ENCODE peak calls at places on chromosomes 13 and 19, in ten cellular contexts. One of them, this sample, is unnamed.

GRCh38 chr13:76885203-76886004 is 801 bp downstream of the KCTD12 start:
- DNase-seq in tibial nerve: peak
- DNase-seq in sigmoid colon: peak
- DNase-seq in upper lobe of left lung: peak
- DNase-seq in stomach: peak
- DNase-seq in GM12878: no peak
- DNase-seq in A549: peak
- DNase-seq in esophagus muscularis mucosa: no peak
- DNase-seq in SK-N-SH: peak
- DNase-seq in ovary: peak
- DNase-seq in this sample: peak

GRCh38 chr19:32489971-32490370 is 84.4 kb downstream of the DPY19L3 start:
- DNase-seq in sigmoid colon: no peak
- DNase-seq in esophagus muscularis mucosa: peak
- DNase-seq in SK-N-SH: no peak
- DNase-seq in tibial nerve: no peak
- DNase-seq in ovary: no peak
- DNase-seq in A549: no peak
- DNase-seq in GM12878: no peak
- DNase-seq in upper lobe of left lung: no peak
- DNase-seq in stomach: no peak
- DNase-seq in this sample: no peak

GRCh38 chr19:38304352-38304865 is 358 bp downstream of the C19orf33 start:
- DNase-seq in upper lobe of left lung: no peak
- DNase-seq in sigmoid colon: no peak
- DNase-seq in A549: no peak
- DNase-seq in GM12878: no peak
- DNase-seq in ovary: no peak
- DNase-seq in SK-N-SH: no peak
- DNase-seq in tibial nerve: no peak
- DNase-seq in stomach: no peak
- DNase-seq in esophagus muscularis mucosa: no peak
- DNase-seq in this sample: no peak

GRCh38 chr19:51690359-51691121 is 2.6 kb upstream of the SPACA6 start:
- DNase-seq in A549: peak
- DNase-seq in sigmoid colon: peak
- DNase-seq in SK-N-SH: peak
- DNase-seq in tibial nerve: no peak
- DNase-seq in GM12878: no peak
- DNase-seq in upper lobe of left lung: peak
- DNase-seq in stomach: peak
- DNase-seq in ovary: peak
- DNase-seq in esophagus muscularis mucosa: peak
- DNase-seq in this sample: peak

GRCh38 chr13:93789058-93789457 is 562.5 kb downstream of the GPC6 start:
- DNase-seq in ovary: no peak
- DNase-seq in tibial nerve: no peak
- DNase-seq in GM12878: no peak
- DNase-seq in A549: no peak
- DNase-seq in SK-N-SH: no peak
- DNase-seq in sigmoid colon: no peak
- DNase-seq in stomach: no peak
- DNase-seq in esophagus muscularis mucosa: no peak
- DNase-seq in upper lobe of left lung: no peak
- DNase-seq in this sample: no peak

GRCh38 chr13:49681837-49682236 is 9.4 kb downstream of the EBPL start:
- DNase-seq in esophagus muscularis mucosa: no peak
- DNase-seq in upper lobe of left lung: no peak
- DNase-seq in tibial nerve: no peak
- DNase-seq in stomach: no peak
- DNase-seq in A549: no peak
- DNase-seq in sigmoid colon: no peak
- DNase-seq in GM12878: no peak
- DNase-seq in SK-N-SH: no peak
- DNase-seq in ovary: no peak
- DNase-seq in this sample: no peak

GRCh38 chr19:38006361-38007045 is 99.5 kb downstream of the SIPA1L3 start:
- DNase-seq in A549: no peak
- DNase-seq in upper lobe of left lung: no peak
- DNase-seq in sigmoid colon: no peak
- DNase-seq in esophagus muscularis mucosa: no peak
- DNase-seq in tibial nerve: no peak
- DNase-seq in GM12878: peak
- DNase-seq in SK-N-SH: no peak
- DNase-seq in ovary: no peak
- DNase-seq in stomach: no peak
- DNase-seq in this sample: no peak

GRCh38 chr13:83453300-83453699 is 429.0 kb downstream of the SLITRK1 start:
- DNase-seq in sigmoid colon: no peak
- DNase-seq in upper lobe of left lung: no peak
- DNase-seq in tibial nerve: no peak
- DNase-seq in SK-N-SH: no peak
- DNase-seq in GM12878: no peak
- DNase-seq in esophagus muscularis mucosa: no peak
- DNase-seq in A549: no peak
- DNase-seq in stomach: no peak
- DNase-seq in ovary: no peak
- DNase-seq in this sample: no peak

GRCh38 chr13:113418722-113419049 is 34.6 kb downstream of the ADPRHL1 start:
- DNase-seq in A549: no peak
- DNase-seq in upper lobe of left lung: no peak
- DNase-seq in sigmoid colon: no peak
- DNase-seq in GM12878: no peak
- DNase-seq in esophagus muscularis mucosa: no peak
- DNase-seq in SK-N-SH: no peak
- DNase-seq in tibial nerve: no peak
- DNase-seq in ovary: no peak
- DNase-seq in stomach: no peak
- DNase-seq in this sample: no peak

GRCh38 chr13:43377955-43378354 is 354.6 kb downstream of the DNAJC15 start:
- DNase-seq in A549: no peak
- DNase-seq in SK-N-SH: no peak
- DNase-seq in upper lobe of left lung: no peak
- DNase-seq in stomach: peak
- DNase-seq in GM12878: no peak
- DNase-seq in sigmoid colon: no peak
- DNase-seq in tibial nerve: no peak
- DNase-seq in ovary: no peak
- DNase-seq in esophagus muscularis mucosa: no peak
- DNase-seq in this sample: no peak

GRCh38 chr19:34365463-34366401 is 736 bp downstream of the GPI start:
- DNase-seq in upper lobe of left lung: peak
- DNase-seq in tibial nerve: no peak
- DNase-seq in ovary: peak
- DNase-seq in sigmoid colon: peak
- DNase-seq in stomach: peak
- DNase-seq in esophagus muscularis mucosa: no peak
- DNase-seq in GM12878: no peak
- DNase-seq in A549: peak
- DNase-seq in SK-N-SH: peak
- DNase-seq in this sample: peak

GRCh38 chr13:31322702-31323101 is 122.9 kb downstream of the B3GLCT start:
- DNase-seq in upper lobe of left lung: no peak
- DNase-seq in tibial nerve: no peak
- DNase-seq in GM12878: no peak
- DNase-seq in A549: no peak
- DNase-seq in sigmoid colon: no peak
- DNase-seq in SK-N-SH: no peak
- DNase-seq in ovary: no peak
- DNase-seq in esophagus muscularis mucosa: no peak
- DNase-seq in stomach: no peak
- DNase-seq in this sample: no peak

GRCh38 chr13:47903836-47904235 is 97.2 kb downstream of the SUCLA2 start:
- DNase-seq in GM12878: no peak
- DNase-seq in stomach: no peak
- DNase-seq in upper lobe of left lung: no peak
- DNase-seq in ovary: no peak
- DNase-seq in A549: no peak
- DNase-seq in sigmoid colon: no peak
- DNase-seq in SK-N-SH: no peak
- DNase-seq in esophagus muscularis mucosa: no peak
- DNase-seq in tibial nerve: no peak
- DNase-seq in this sample: no peak

GRCh38 chr19:17641846-17642245 is 46.3 kb downstream of the UNC13A start:
- DNase-seq in stomach: no peak
- DNase-seq in tibial nerve: no peak
- DNase-seq in SK-N-SH: no peak
- DNase-seq in upper lobe of left lung: no peak
- DNase-seq in A549: no peak
- DNase-seq in ovary: no peak
- DNase-seq in GM12878: no peak
- DNase-seq in sigmoid colon: no peak
- DNase-seq in esophagus muscularis mucosa: no peak
- DNase-seq in this sample: no peak

GRCh38 chr13:48564046-48564445 is 31.2 kb upstream of the RCBTB2 start:
- DNase-seq in ovary: no peak
- DNase-seq in esophagus muscularis mucosa: no peak
- DNase-seq in sigmoid colon: no peak
- DNase-seq in SK-N-SH: peak
- DNase-seq in A549: no peak
- DNase-seq in tibial nerve: no peak
- DNase-seq in upper lobe of left lung: no peak
- DNase-seq in stomach: no peak
- DNase-seq in GM12878: no peak
- DNase-seq in this sample: no peak

GRCh38 chr13:114164027-114164426 is 15.0 kb upstream of the CFAP97D2 start:
- DNase-seq in SK-N-SH: no peak
- DNase-seq in esophagus muscularis mucosa: no peak
- DNase-seq in upper lobe of left lung: no peak
- DNase-seq in GM12878: no peak
- DNase-seq in ovary: no peak
- DNase-seq in A549: no peak
- DNase-seq in stomach: no peak
- DNase-seq in tibial nerve: no peak
- DNase-seq in sigmoid colon: no peak
- DNase-seq in this sample: no peak

GRCh38 chr13:23980160-23980551 is 82.9 kb upstream of the C1QTNF9B start:
- DNase-seq in esophagus muscularis mucosa: peak
- DNase-seq in tibial nerve: peak
- DNase-seq in sigmoid colon: peak
- DNase-seq in GM12878: no peak
- DNase-seq in upper lobe of left lung: peak
- DNase-seq in A549: peak
- DNase-seq in stomach: peak
- DNase-seq in ovary: peak
- DNase-seq in SK-N-SH: peak
- DNase-seq in this sample: peak

GRCh38 chr13:46580362-46580839 is 27.4 kb downstream of the LRCH1 start:
- DNase-seq in A549: no peak
- DNase-seq in esophagus muscularis mucosa: no peak
- DNase-seq in SK-N-SH: no peak
- DNase-seq in sigmoid colon: no peak
- DNase-seq in ovary: no peak
- DNase-seq in GM12878: peak
- DNase-seq in stomach: no peak
- DNase-seq in upper lobe of left lung: no peak
- DNase-seq in tibial nerve: no peak
- DNase-seq in this sample: no peak
- TF ChIP-seq EP300 in A549: no peak
- TF ChIP-seq EP300 in esophagus muscularis mucosa: no peak
- TF ChIP-seq EP300 in SK-N-SH: no peak
- TF ChIP-seq EP300 in sigmoid colon: no peak
- TF ChIP-seq EP300 in ovary: no peak
- TF ChIP-seq EP300 in GM12878: peak
- TF ChIP-seq EP300 in stomach: no peak
- TF ChIP-seq EP300 in upper lobe of left lung: no peak
- TF ChIP-seq EP300 in tibial nerve: no peak
- TF ChIP-seq EP300 in this sample: no peak

DNA sequence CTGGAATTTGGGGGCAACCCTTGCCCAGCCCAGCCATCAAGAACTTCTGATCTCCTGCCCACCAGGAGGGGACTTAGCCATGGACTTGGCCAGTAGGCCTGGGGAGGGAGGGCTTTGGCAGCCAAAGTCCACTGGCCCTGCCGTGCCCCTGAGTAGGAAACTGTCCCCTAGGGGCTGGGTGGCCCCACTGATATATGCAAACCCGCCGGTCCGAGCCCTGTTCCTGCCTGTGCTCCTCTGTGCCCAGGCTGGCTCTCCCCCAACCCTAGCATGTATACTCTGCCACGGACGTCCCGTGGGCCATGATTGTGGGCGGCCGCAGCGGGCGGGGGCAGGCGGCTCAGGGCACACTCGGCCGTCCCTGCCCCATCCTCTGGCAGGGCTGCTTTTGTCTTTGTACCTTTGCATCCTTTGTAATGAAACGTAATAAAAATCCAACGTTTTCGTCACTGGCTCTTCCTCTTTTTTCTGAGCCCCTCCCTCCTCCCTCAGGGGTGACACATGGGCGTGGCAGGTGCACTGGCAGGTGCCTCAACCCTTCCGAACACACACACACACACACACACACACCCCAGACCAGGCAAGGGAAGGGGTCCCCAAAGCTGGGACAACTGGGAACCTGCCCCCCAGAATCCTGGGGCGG is 9.1 kb downstream of the COMP start:
- DNase-seq in upper lobe of left lung: no peak
- DNase-seq in sigmoid colon: no peak
- DNase-seq in stomach: no peak
- DNase-seq in tibial nerve: no peak
- DNase-seq in esophagus muscularis mucosa: no peak
- DNase-seq in ovary: no peak
- DNase-seq in A549: no peak
- DNase-seq in GM12878: no peak
- DNase-seq in SK-N-SH: no peak
- DNase-seq in this sample: no peak
- TF ChIP-seq EP300 in upper lobe of left lung: no peak
- TF ChIP-seq EP300 in sigmoid colon: no peak
- TF ChIP-seq EP300 in stomach: no peak
- TF ChIP-seq EP300 in tibial nerve: no peak
- TF ChIP-seq EP300 in esophagus muscularis mucosa: no peak
- TF ChIP-seq EP300 in ovary: no peak
- TF ChIP-seq EP300 in A549: no peak
- TF ChIP-seq EP300 in GM12878: no peak
- TF ChIP-seq EP300 in SK-N-SH: no peak
- TF ChIP-seq EP300 in this sample: no peak

DNA sequence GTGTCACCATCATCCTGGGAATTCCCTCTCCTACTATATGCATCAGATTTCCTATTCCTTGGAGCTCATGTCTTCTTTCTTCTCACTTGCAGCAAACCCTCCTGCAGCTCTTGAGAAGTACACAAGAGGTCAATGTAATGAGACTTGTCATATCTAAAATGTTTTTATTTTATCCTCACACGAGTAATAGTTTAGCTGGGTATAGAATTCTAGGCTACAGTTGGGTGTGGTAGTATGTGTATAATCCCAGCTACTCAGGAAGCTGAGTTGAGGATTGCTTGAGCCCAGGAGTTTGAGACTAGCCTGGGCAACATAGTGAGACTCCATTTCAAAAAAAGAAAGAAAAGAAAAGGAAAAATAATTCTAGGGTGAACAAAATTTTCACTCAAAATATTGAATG is 24.4 kb downstream of the EEF1AKMT1 start:
- DNase-seq in ovary: no peak
- DNase-seq in A549: no peak
- DNase-seq in GM12878: no peak
- DNase-seq in stomach: no peak
- DNase-seq in tibial nerve: no peak
- DNase-seq in SK-N-SH: no peak
- DNase-seq in esophagus muscularis mucosa: no peak
- DNase-seq in upper lobe of left lung: no peak
- DNase-seq in sigmoid colon: no peak
- DNase-seq in this sample: no peak
- TF ChIP-seq EP300 in ovary: no peak
- TF ChIP-seq EP300 in A549: no peak
- TF ChIP-seq EP300 in GM12878: no peak
- TF ChIP-seq EP300 in stomach: no peak
- TF ChIP-seq EP300 in tibial nerve: no peak
- TF ChIP-seq EP300 in SK-N-SH: no peak
- TF ChIP-seq EP300 in esophagus muscularis mucosa: no peak
- TF ChIP-seq EP300 in upper lobe of left lung: no peak
- TF ChIP-seq EP300 in sigmoid colon: no peak
- TF ChIP-seq EP300 in this sample: no peak

GRCh38 chr19:13006431-13007281 is 11.4 kb downstream of the NFIX start:
- DNase-seq in upper lobe of left lung: no peak
- DNase-seq in stomach: peak
- DNase-seq in tibial nerve: no peak
- DNase-seq in A549: no peak
- DNase-seq in SK-N-SH: peak
- DNase-seq in esophagus muscularis mucosa: no peak
- DNase-seq in sigmoid colon: peak
- DNase-seq in GM12878: no peak
- DNase-seq in ovary: peak
- DNase-seq in this sample: no peak
- TF ChIP-seq EP300 in upper lobe of left lung: no peak
- TF ChIP-seq EP300 in stomach: no peak
- TF ChIP-seq EP300 in tibial nerve: no peak
- TF ChIP-seq EP300 in A549: no peak
- TF ChIP-seq EP300 in SK-N-SH: no peak
- TF ChIP-seq EP300 in esophagus muscularis mucosa: no peak
- TF ChIP-seq EP300 in sigmoid colon: no peak
- TF ChIP-seq EP300 in GM12878: no peak
- TF ChIP-seq EP300 in ovary: no peak
- TF ChIP-seq EP300 in this sample: no peak